ENCODE peak calls at places on chromosomes 5 and 9, in seven cellular contexts. K is KG1; L is Karpas-422; S is T follicular helper cell; H is CD8-positive, alpha-beta memory T cell; W is cardiac septum; C is C1 segment of cervical spinal cord. Z is an unnamed sample.

GRCh38 chr9:114855488-114855887 is 49.6 kb upstream of the TNFSF15 start:
- DNase-seq in K (no peak), L (no peak), W (no peak), S (no peak), H (no peak), C (no peak), Z (no peak)

GRCh38 chr5:17907094-17907493 is 272.8 kb downstream of the TAF11L14 start:
- DNase-seq in K (no peak), C (no peak), S (no peak), H (no peak), W (no peak), L (no peak), Z (no peak)

GRCh38 chr5:29005386-29005785 is 1967.0 kb upstream of the CDH9 start:
- DNase-seq in K (no peak), W (no peak), C (no peak), L (peak), S (no peak), H (no peak), Z (peak)

GRCh38 chr5:72248352-72249032 is 71.5 kb downstream of the MRPS27 start:
- DNase-seq in S (no peak), L (no peak), K (no peak), C (no peak), W (no peak), H (no peak), Z (no peak)

GRCh38 chr9:132288956-132289355 is 65.8 kb downstream of the SETX start:
- DNase-seq in H (no peak), C (no peak), L (no peak), S (no peak), K (no peak), W (no peak), Z (no peak)

GRCh38 chr5:9062873-9063272 is 483.0 kb downstream of the SEMA5A start:
- DNase-seq in S (no peak), K (no peak), W (no peak), L (no peak), C (no peak), H (no peak), Z (no peak)

GRCh38 chr9:33104111-33104415 is 27.6 kb upstream of the SMU1 start:
- DNase-seq in C (no peak), L (no peak), K (no peak), W (no peak), H (no peak), S (no peak), Z (no peak)

GRCh38 chr5:17185776-17186175 is 31.7 kb upstream of the BASP1 start:
- DNase-seq in C (no peak), K (no peak), H (no peak), S (no peak), W (no peak), L (no peak), Z (no peak)

GRCh38 chr9:34526026-34526425 is 3.2 kb upstream of the ENHO start:
- DNase-seq in K (no peak), S (no peak), W (no peak), L (no peak), C (no peak), H (no peak), Z (no peak)

GRCh38 chr9:34884732-34885131 is 73.4 kb upstream of the PHF24 start:
- DNase-seq in K (no peak), S (no peak), C (no peak), L (no peak), W (no peak), H (no peak), Z (no peak)

GRCh38 chr9:68705636-68706578 is 867 bp downstream of the PIP5K1B start:
- DNase-seq in L (no peak), C (peak), S (no peak), K (no peak), H (no peak), W (peak), Z (peak)

GRCh38 chr9:76602191-76602590 is 143.2 kb downstream of the GCNT1 start:
- DNase-seq in W (no peak), C (no peak), S (no peak), H (no peak), K (no peak), L (no peak), Z (no peak)

GRCh38 chr5:149782018-149782899 is 52.1 kb downstream of the PPARGC1B start:
- DNase-seq in S (no peak), L (no peak), H (no peak), W (no peak), K (no peak), C (no peak), Z (no peak)

GRCh38 chr5:149239917-149240316 is 31.7 kb upstream of the AFAP1L1 start:
- DNase-seq in C (no peak), S (no peak), W (no peak), H (no peak), K (no peak), L (no peak), Z (no peak)

GRCh38 chr5:55603947-55604346 is 69.2 kb upstream of the PLPP1 start:
- DNase-seq in H (no peak), C (peak), S (no peak), W (no peak), L (peak), K (no peak), Z (peak)

GRCh38 chr5:134101686-134102439 is 12.6 kb upstream of the TCF7 start:
- DNase-seq in H (peak), L (peak), K (no peak), C (peak), W (peak), S (peak), Z (peak)

GRCh38 chr9:132509921-132510874 is 72.2 kb upstream of the BARHL1 start:
- DNase-seq in S (no peak), C (no peak), W (no peak), H (no peak), L (no peak), K (no peak), Z (no peak)

Z was measured in NAMALWA.